ENCODE peak calls at places on chromosome 5, in six cellular contexts. One of them, this sample, is unnamed.

GRCh38 chr5:112636288-112636731 is 101.4 kb upstream of the APC start:
- DNase-seq in A549: no peak
- DNase-seq in K562: no peak
- DNase-seq in H1: no peak
- DNase-seq in HepG2: no peak
- DNase-seq in endothelial cell of umbilical vein: no peak
- DNase-seq in this sample: no peak

GRCh38 chr5:147560982-147561381 is 51.1 kb upstream of the DPYSL3 start:
- DNase-seq in A549: no peak
- DNase-seq in HepG2: no peak
- DNase-seq in K562: no peak
- DNase-seq in endothelial cell of umbilical vein: no peak
- DNase-seq in H1: no peak
- DNase-seq in this sample: no peak

GRCh38 chr5:88656196-88656935 is 226.6 kb downstream of the MEF2C start:
- DNase-seq in K562: no peak
- DNase-seq in HepG2: no peak
- DNase-seq in H1: no peak
- DNase-seq in endothelial cell of umbilical vein: no peak
- DNase-seq in A549: no peak
- DNase-seq in this sample: no peak

GRCh38 chr5:175821790-175822211 is 49.6 kb upstream of the CPLX2 start:
- DNase-seq in A549: peak; percentile 55
- DNase-seq in H1: no peak
- DNase-seq in endothelial cell of umbilical vein: no peak
- DNase-seq in HepG2: no peak
- DNase-seq in K562: no peak
- DNase-seq in this sample: no peak

GRCh38 chr5:127705120-127705892 is 2.1 kb downstream of the CCDC192 start:
- DNase-seq in endothelial cell of umbilical vein: peak; percentile 41
- DNase-seq in H1: no peak
- DNase-seq in A549: peak; percentile 64
- DNase-seq in HepG2: no peak
- DNase-seq in K562: peak; percentile 17
- DNase-seq in this sample: no peak

GRCh38 chr5:115602585-115603125 is 376 bp upstream of the TICAM2 start:
- DNase-seq in H1: no peak
- DNase-seq in K562: no peak
- DNase-seq in HepG2: no peak
- DNase-seq in A549: no peak
- DNase-seq in endothelial cell of umbilical vein: no peak
- DNase-seq in this sample: no peak

GRCh38 chr5:151924564-151925395 is at the start of gene GLRA1:
- DNase-seq in K562: peak; percentile 57
- DNase-seq in endothelial cell of umbilical vein: peak; percentile 28
- DNase-seq in H1: peak; percentile 92
- DNase-seq in HepG2: peak; percentile 24
- DNase-seq in A549: peak; percentile 17
- DNase-seq in this sample: peak; percentile 85

GRCh38 chr5:127351418-127351817 is 60.8 kb downstream of the MEGF10 start:
- DNase-seq in K562: no peak
- DNase-seq in A549: no peak
- DNase-seq in endothelial cell of umbilical vein: no peak
- DNase-seq in HepG2: no peak
- DNase-seq in H1: no peak
- DNase-seq in this sample: no peak

GRCh38 chr5:110726249-110727024 is at the start of gene TMEM232:
- DNase-seq in HepG2: peak; percentile 68
- DNase-seq in A549: peak; percentile 63
- DNase-seq in K562: peak; percentile 79
- DNase-seq in H1: peak; percentile 77
- DNase-seq in endothelial cell of umbilical vein: peak; percentile 79
- DNase-seq in this sample: peak; percentile 75

GRCh38 chr5:161098516-161098915 is 246.5 kb upstream of the ATP10B start:
- DNase-seq in A549: no peak
- DNase-seq in K562: no peak
- DNase-seq in endothelial cell of umbilical vein: no peak
- DNase-seq in H1: no peak
- DNase-seq in HepG2: no peak
- DNase-seq in this sample: no peak

GRCh38 chr5:6937675-6938074 is 224.4 kb downstream of the TENT4A start:
- DNase-seq in H1: no peak
- DNase-seq in endothelial cell of umbilical vein: no peak
- DNase-seq in A549: no peak
- DNase-seq in HepG2: no peak
- DNase-seq in K562: no peak
- DNase-seq in this sample: no peak

GRCh38 chr5:74127377-74128338 is 501.7 kb downstream of the ARHGEF28 start:
- DNase-seq in A549: peak; percentile 22
- DNase-seq in HepG2: peak; percentile 4
- DNase-seq in K562: no peak
- DNase-seq in H1: no peak
- DNase-seq in endothelial cell of umbilical vein: peak; percentile 97
- DNase-seq in this sample: no peak

GRCh38 chr5:151319334-151319733 is 15.8 kb upstream of the SLC36A3 start:
- DNase-seq in A549: peak; percentile 31
- DNase-seq in HepG2: no peak
- DNase-seq in K562: no peak
- DNase-seq in endothelial cell of umbilical vein: no peak
- DNase-seq in H1: no peak
- DNase-seq in this sample: no peak

GRCh38 chr5:144024601-144025000 is 145.9 kb downstream of the YIPF5 start:
- DNase-seq in A549: no peak
- DNase-seq in endothelial cell of umbilical vein: no peak
- DNase-seq in K562: no peak
- DNase-seq in H1: no peak
- DNase-seq in HepG2: no peak
- DNase-seq in this sample: no peak

GRCh38 chr5:43281840-43282658 is 31.2 kb downstream of the HMGCS1 start:
- DNase-seq in H1: no peak
- DNase-seq in A549: no peak
- DNase-seq in endothelial cell of umbilical vein: no peak
- DNase-seq in HepG2: no peak
- DNase-seq in K562: peak; percentile 51
- DNase-seq in this sample: no peak

GRCh38 chr5:32172908-32173393 is 1.2 kb downstream of the GOLPH3 start:
- DNase-seq in K562: no peak
- DNase-seq in HepG2: no peak
- DNase-seq in endothelial cell of umbilical vein: peak; percentile 67
- DNase-seq in A549: no peak
- DNase-seq in H1: no peak
- DNase-seq in this sample: no peak

GRCh38 chr5:26877154-26877553 is 161.2 kb downstream of the CDH9 start:
- DNase-seq in K562: no peak
- DNase-seq in H1: no peak
- DNase-seq in A549: no peak
- DNase-seq in endothelial cell of umbilical vein: no peak
- DNase-seq in HepG2: no peak
- DNase-seq in this sample: no peak

GRCh38 chr5:119365847-119366536 is 10.2 kb downstream of the TNFAIP8 start:
- DNase-seq in endothelial cell of umbilical vein: no peak
- DNase-seq in K562: no peak
- DNase-seq in A549: no peak
- DNase-seq in HepG2: no peak
- DNase-seq in H1: no peak
- DNase-seq in this sample: no peak

GRCh38 chr5:95113489-95113888 is 171.4 kb downstream of the MCTP1 start:
- DNase-seq in HepG2: no peak
- DNase-seq in K562: no peak
- DNase-seq in H1: no peak
- DNase-seq in endothelial cell of umbilical vein: no peak
- DNase-seq in A549: no peak
- DNase-seq in this sample: peak; percentile 13

GRCh38 chr5:73954381-73954780 is 328.4 kb downstream of the ARHGEF28 start:
- DNase-seq in A549: no peak
- DNase-seq in endothelial cell of umbilical vein: no peak
- DNase-seq in H1: no peak
- DNase-seq in K562: no peak
- DNase-seq in HepG2: no peak
- DNase-seq in this sample: no peak

GRCh38 chr5:115342593-115343377 is 46.3 kb upstream of the CCDC112 start:
- DNase-seq in A549: no peak
- DNase-seq in HepG2: no peak
- DNase-seq in endothelial cell of umbilical vein: no peak
- DNase-seq in K562: no peak
- DNase-seq in H1: no peak
- DNase-seq in this sample: no peak

GRCh38 chr5:169248520-169248919 is 52.4 kb downstream of the SLIT3 start:
- DNase-seq in A549: no peak
- DNase-seq in endothelial cell of umbilical vein: no peak
- DNase-seq in H1: no peak
- DNase-seq in K562: no peak
- DNase-seq in HepG2: no peak
- DNase-seq in this sample: no peak
- TF ChIP-seq JUN in A549: no peak
- TF ChIP-seq JUN in endothelial cell of umbilical vein: no peak
- TF ChIP-seq JUN in H1: no peak
- TF ChIP-seq JUN in K562: no peak
- TF ChIP-seq JUN in HepG2: no peak
- TF ChIP-seq JUN in this sample: no peak

DNA sequence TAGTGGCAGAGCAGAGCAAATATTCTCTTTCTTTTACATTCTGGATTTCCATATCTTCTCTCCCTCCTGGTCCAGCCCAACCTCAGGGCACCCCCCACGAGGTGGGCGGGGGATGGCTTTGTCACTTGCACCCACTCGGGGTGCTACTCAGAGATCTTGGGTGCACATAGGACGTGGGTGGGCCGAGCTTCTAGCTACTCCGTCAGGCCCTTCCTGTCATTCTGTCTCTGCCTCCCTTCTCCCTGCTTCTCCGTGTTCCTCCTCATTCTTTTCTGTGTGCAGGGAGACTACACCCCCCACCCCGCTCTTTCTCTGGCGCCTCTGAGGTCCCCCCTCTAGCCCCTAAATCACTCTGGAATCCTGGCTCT is 19.5 kb downstream of the PCDHGC5 start:
- DNase-seq in K562: no peak
- DNase-seq in HepG2: no peak
- DNase-seq in endothelial cell of umbilical vein: no peak
- DNase-seq in H1: no peak
- DNase-seq in A549: no peak
- DNase-seq in this sample: no peak
- TF ChIP-seq JUN in K562: no peak
- TF ChIP-seq JUN in HepG2: no peak
- TF ChIP-seq JUN in endothelial cell of umbilical vein: no peak
- TF ChIP-seq JUN in H1: no peak
- TF ChIP-seq JUN in A549: no peak
- TF ChIP-seq JUN in this sample: no peak

DNA sequence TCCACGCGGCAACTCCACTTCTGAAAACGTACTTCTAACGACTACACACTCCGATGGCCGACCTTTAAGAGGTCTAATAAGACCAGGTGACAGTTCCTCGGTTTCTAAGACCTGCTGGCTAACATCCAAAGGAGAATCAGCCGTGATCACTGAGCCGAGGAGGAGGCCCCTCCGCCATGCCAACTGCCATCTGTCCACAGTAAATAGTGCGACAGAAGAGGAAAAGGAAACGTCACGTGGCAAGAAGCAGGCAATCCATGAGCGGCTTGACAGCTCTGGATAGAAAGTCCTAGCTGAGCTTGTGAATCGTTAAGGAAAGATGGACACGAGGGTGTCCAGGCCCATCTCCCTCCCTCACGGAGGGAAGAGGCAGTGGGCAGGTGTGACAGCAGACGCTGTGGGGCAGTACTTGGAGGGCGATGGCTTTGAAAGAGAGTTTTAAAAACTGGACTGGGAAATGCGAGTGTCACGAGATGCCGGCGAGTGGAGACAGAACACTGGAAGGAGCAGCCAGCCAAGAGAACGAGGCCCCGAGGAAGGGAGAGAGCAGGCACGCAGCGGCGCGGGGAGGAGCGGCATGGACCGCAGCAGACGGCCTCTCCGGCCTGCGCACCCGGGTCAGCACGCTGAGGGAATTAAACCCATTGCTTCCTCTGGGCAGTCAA is 66.7 kb upstream of the TBC1D9B start:
- DNase-seq in HepG2: no peak
- DNase-seq in K562: no peak
- DNase-seq in endothelial cell of umbilical vein: no peak
- DNase-seq in A549: no peak
- DNase-seq in H1: no peak
- DNase-seq in this sample: no peak
- TF ChIP-seq JUN in HepG2: no peak
- TF ChIP-seq JUN in K562: no peak
- TF ChIP-seq JUN in endothelial cell of umbilical vein: no peak
- TF ChIP-seq JUN in A549: no peak
- TF ChIP-seq JUN in H1: no peak
- TF ChIP-seq JUN in this sample: no peak

GRCh38 chr5:9302228-9302627 is 243.6 kb downstream of the SEMA5A start:
- DNase-seq in K562: no peak
- DNase-seq in A549: no peak
- DNase-seq in endothelial cell of umbilical vein: no peak
- DNase-seq in H1: no peak
- DNase-seq in HepG2: no peak
- DNase-seq in this sample: no peak
- TF ChIP-seq JUN in K562: no peak
- TF ChIP-seq JUN in A549: no peak
- TF ChIP-seq JUN in endothelial cell of umbilical vein: no peak
- TF ChIP-seq JUN in H1: no peak
- TF ChIP-seq JUN in HepG2: no peak
- TF ChIP-seq JUN in this sample: no peak

GRCh38 chr5:169649486-169649885 is 12.4 kb downstream of the DOCK2 start:
- DNase-seq in HepG2: no peak
- DNase-seq in endothelial cell of umbilical vein: no peak
- DNase-seq in H1: no peak
- DNase-seq in A549: no peak
- DNase-seq in K562: no peak
- DNase-seq in this sample: no peak
- TF ChIP-seq JUN in HepG2: no peak
- TF ChIP-seq JUN in endothelial cell of umbilical vein: no peak
- TF ChIP-seq JUN in H1: no peak
- TF ChIP-seq JUN in A549: no peak
- TF ChIP-seq JUN in K562: no peak
- TF ChIP-seq JUN in this sample: no peak

GRCh38 chr5:100576217-100576751 is 41.1 kb downstream of the FAM174A start:
- DNase-seq in endothelial cell of umbilical vein: peak; percentile 83
- DNase-seq in HepG2: no peak
- DNase-seq in H1: no peak
- DNase-seq in K562: no peak
- DNase-seq in A549: no peak
- DNase-seq in this sample: no peak
- TF ChIP-seq JUN in endothelial cell of umbilical vein: peak; percentile 63
- TF ChIP-seq JUN in HepG2: no peak
- TF ChIP-seq JUN in H1: no peak
- TF ChIP-seq JUN in K562: no peak
- TF ChIP-seq JUN in A549: no peak
- TF ChIP-seq JUN in this sample: no peak

DNA sequence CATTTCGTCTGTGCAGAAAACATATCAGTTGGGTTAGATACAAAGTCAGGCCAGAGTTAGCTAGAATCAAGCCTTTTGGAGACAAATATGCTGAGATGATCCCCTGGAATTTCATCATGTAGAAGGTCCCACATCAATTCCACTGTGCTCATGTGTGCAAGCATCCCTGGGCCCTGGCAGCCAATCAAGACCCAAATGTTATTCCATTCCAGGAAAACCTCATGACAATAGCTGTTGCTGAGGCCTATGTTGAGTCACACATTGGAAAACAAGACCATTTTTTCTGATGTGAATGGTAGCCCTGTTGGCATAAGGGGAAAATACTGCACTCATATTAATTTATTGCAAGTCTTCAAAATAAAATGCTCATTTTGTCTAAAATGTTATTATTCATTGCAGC is 11.5 kb downstream of the SPOCK1 start:
- DNase-seq in endothelial cell of umbilical vein: peak; percentile 87
- DNase-seq in K562: no peak
- DNase-seq in H1: no peak
- DNase-seq in A549: no peak
- DNase-seq in HepG2: no peak
- DNase-seq in this sample: no peak
- TF ChIP-seq JUN in endothelial cell of umbilical vein: peak; percentile 35
- TF ChIP-seq JUN in K562: no peak
- TF ChIP-seq JUN in H1: no peak
- TF ChIP-seq JUN in A549: no peak
- TF ChIP-seq JUN in HepG2: no peak
- TF ChIP-seq JUN in this sample: no peak